ENCODE peak calls at places on chromosome 14, in four cellular contexts. Y is lung, Z is neuronal stem cell, U is AG10803. P is an unnamed sample.

GRCh38 chr14:44113769-44114730 is 393.0 kb downstream of the FSCB start:
- DNase-seq in Z (no peak), Y (no peak), U (no peak), P (no peak)

GRCh38 chr14:24307575-24308341 is at the start of gene CIDEB:
- DNase-seq in Y (peak; percentile 76), Z (peak; percentile 53), U (peak; percentile 51), P (peak; percentile 67)

GRCh38 chr14:70707138-70708038 is 65.7 kb downstream of the TTC9 start:
- DNase-seq in Y (peak; percentile 49), U (peak; percentile 53), Z (no peak), P (peak; percentile 67)

GRCh38 chr14:99521176-99522024 is 40.2 kb downstream of the CCNK start:
- DNase-seq in Y (no peak), Z (no peak), U (no peak), P (no peak)

GRCh38 chr14:40983604-40984003 is 623.1 kb upstream of the LRFN5 start:
- DNase-seq in Y (no peak), Z (no peak), U (no peak), P (no peak)

GRCh38 chr14:103698380-103699260 is 16.6 kb downstream of the XRCC3 start:
- DNase-seq in Y (no peak), U (no peak), Z (no peak), P (no peak)

GRCh38 chr14:88143817-88144216 is 138.9 kb downstream of the GPR65 start:
- DNase-seq in U (no peak), Y (no peak), Z (no peak), P (no peak)

GRCh38 chr14:34222867-34223266 is 239.2 kb downstream of the SPTSSA start:
- DNase-seq in U (no peak), Y (no peak), Z (no peak), P (no peak)

GRCh38 chr14:81125536-81125935 is 95.2 kb downstream of the GTF2A1 start:
- DNase-seq in Y (no peak), Z (no peak), U (no peak), P (no peak)

GRCh38 chr14:87615822-87616679 is 376.9 kb downstream of the GALC start:
- DNase-seq in Z (peak; percentile 64), U (peak; percentile 40), Y (peak; percentile 35), P (peak; percentile 1)

GRCh38 chr14:21267886-21268611 is 1.2 kb downstream of the HNRNPC start:
- DNase-seq in Y (no peak), Z (no peak), U (peak; percentile 22), P (peak; percentile 32)

GRCh38 chr14:100341301-100342031 is 18.3 kb downstream of the SLC25A47 start:
- DNase-seq in U (peak; percentile 59), Z (no peak), Y (peak; percentile 63), P (peak; percentile 79)

GRCh38 chr14:104598461-104599273 is 5.9 kb downstream of the TMEM179 start:
- DNase-seq in Z (no peak), Y (no peak), U (no peak), P (no peak)

GRCh38 chr14:75147423-75148071 is 20.7 kb upstream of the NEK9 start:
- DNase-seq in Y (peak; percentile 68), U (peak; percentile 88), Z (peak; percentile 55), P (peak; percentile 78)

GRCh38 chr14:32230695-32231280 is 27.7 kb upstream of the RNU6-8 start:
- DNase-seq in Z (no peak), U (peak; percentile 88), Y (no peak), P (peak; percentile 93)

GRCh38 chr14:43483415-43483814 is 1023.7 kb downstream of the FSCB start:
- DNase-seq in Z (no peak), Y (no peak), U (no peak), P (no peak)

GRCh38 chr14:61608245-61609142 is 86.8 kb upstream of the HIF1A start:
- DNase-seq in U (peak; percentile 74), Y (no peak), Z (peak; percentile 67), P (peak; percentile 56)

GRCh38 chr14:82837611-82838140 is 1304.0 kb upstream of the SEL1L start:
- DNase-seq in U (no peak), Z (no peak), Y (no peak), P (no peak)

GRCh38 chr14:49203676-49204075 is 382.5 kb downstream of the RPS29 start:
- DNase-seq in Y (no peak), U (no peak), Z (no peak), P (no peak)

GRCh38 chr14:76810525-76810924 is 2.2 kb downstream of the ANGEL1 start:
- DNase-seq in Y (no peak), Z (no peak), U (no peak), P (no peak)

GRCh38 chr14:39374846-39375245 is 57.4 kb downstream of the FBXO33 start:
- DNase-seq in Y (no peak), Z (no peak), U (peak; percentile 87), P (peak; percentile 85)

GRCh38 chr14:58808828-58809227 is 171.1 kb downstream of the DACT1 start:
- DNase-seq in U (peak; percentile 72), Y (peak; percentile 31), Z (no peak), P (peak; percentile 60)

P was measured in EH.